ENCODE peak calls at places on chromosomes 12 and 14, in ten cellular contexts. G is colonic mucosa, M is foreskin fibroblast, I is cardiac muscle cell, N is tibial artery, Y is suprapubic skin, W is heart right ventricle, P is mammary epithelial cell, A is lower lobe of right lung, K is GM06990. C is an unnamed sample.

GRCh38 chr12:30807695-30808034 is 52.9 kb upstream of the CAPRIN2 start:
- DNase-seq in G (no peak), M (no peak), I (no peak), N (no peak), Y (no peak), W (no peak), P (no peak), A (no peak), K (no peak), C (no peak)

GRCh38 chr12:119869720-119870119 is 7.4 kb downstream of the CIT start:
- DNase-seq in G (no peak), M (peak), I (no peak), N (peak), Y (no peak), W (no peak), P (peak), A (no peak), K (no peak), C (peak)

GRCh38 chr12:68837215-68837614 is 29.2 kb downstream of the MDM2 start:
- DNase-seq in G (no peak), M (no peak), I (no peak), N (no peak), Y (no peak), W (no peak), P (no peak), A (no peak), K (no peak), C (no peak)

GRCh38 chr14:59217011-59217410 is 28.5 kb downstream of the DAAM1 start:
- DNase-seq in G (no peak), M (no peak), I (no peak), N (no peak), Y (no peak), W (no peak), P (no peak), A (no peak), K (no peak), C (no peak)

GRCh38 chr12:42589465-42590323 is at the start of gene PRICKLE1:
- DNase-seq in G (no peak), M (peak), I (peak), N (no peak), Y (no peak), W (peak), P (peak), A (peak), K (peak), C (no peak)

GRCh38 chr14:91466192-91466591 is 43.9 kb downstream of the PPP4R3A start:
- DNase-seq in G (no peak), M (no peak), I (no peak), N (no peak), Y (no peak), W (no peak), P (no peak), A (no peak), K (no peak), C (peak)

GRCh38 chr12:32063796-32064195 is 42.9 kb upstream of the BICD1 start:
- DNase-seq in G (no peak), M (no peak), I (no peak), N (no peak), Y (no peak), W (no peak), P (no peak), A (no peak), K (no peak), C (no peak)

GRCh38 chr12:116492703-116493324 is 66.4 kb upstream of the MAP1LC3B2 start:
- DNase-seq in G (no peak), M (peak), I (no peak), N (no peak), Y (no peak), W (no peak), P (peak), A (no peak), K (no peak), C (peak)

GRCh38 chr12:49059385-49060232 is 985 bp downstream of the KMT2D start:
- DNase-seq in G (peak), M (peak), I (peak), N (no peak), Y (no peak), W (no peak), P (peak), A (no peak), K (peak), C (no peak)

GRCh38 chr14:68713782-68714181 is 79.1 kb downstream of the ZFP36L1 start:
- DNase-seq in G (no peak), M (no peak), I (no peak), N (no peak), Y (peak), W (no peak), P (no peak), A (no peak), K (no peak), C (no peak)

GRCh38 chr14:104877066-104877805 is 12.2 kb downstream of the CEP170B start:
- DNase-seq in G (no peak), M (no peak), I (no peak), N (no peak), Y (no peak), W (peak), P (no peak), A (peak), K (peak), C (no peak)

GRCh38 chr14:59695198-59695597 is 118.6 kb upstream of the CCDC175 start:
- DNase-seq in G (no peak), M (peak), I (no peak), N (peak), Y (peak), W (no peak), P (no peak), A (no peak), K (no peak), C (no peak)

GRCh38 chr12:57761391-57761998 is 5.4 kb downstream of the CYP27B1 start:
- DNase-seq in G (no peak), M (no peak), I (no peak), N (no peak), Y (no peak), W (no peak), P (no peak), A (no peak), K (no peak), C (no peak)

GRCh38 chr12:113961921-113962710 is 4.0 kb downstream of the RBM19 start:
- DNase-seq in G (no peak), M (peak), I (no peak), N (no peak), Y (no peak), W (no peak), P (peak), A (no peak), K (peak), C (peak)

GRCh38 chr12:128914908-128915563 is 61.8 kb downstream of the GLT1D1 start:
- DNase-seq in G (no peak), M (no peak), I (peak), N (no peak), Y (no peak), W (no peak), P (no peak), A (no peak), K (peak), C (no peak)

GRCh38 chr14:94716976-94717375 is 52.9 kb downstream of the GSC start:
- DNase-seq in G (no peak), M (no peak), I (no peak), N (no peak), Y (no peak), W (no peak), P (no peak), A (no peak), K (no peak), C (no peak)

GRCh38 chr12:113292091-113292490 is 42.8 kb downstream of the SLC8B1 start:
- DNase-seq in G (no peak), M (peak), I (no peak), N (no peak), Y (no peak), W (no peak), P (no peak), A (no peak), K (no peak), C (no peak)

GRCh38 chr14:69226178-69226577 is 33.8 kb upstream of the GALNT16 start:
- DNase-seq in G (no peak), M (no peak), I (peak), N (no peak), Y (no peak), W (no peak), P (no peak), A (no peak), K (no peak), C (no peak)

GRCh38 chr12:89821901-89822300 is 113.3 kb upstream of the ATP2B1 start:
- DNase-seq in G (no peak), M (no peak), I (no peak), N (no peak), Y (no peak), W (no peak), P (peak), A (no peak), K (peak), C (no peak)

GRCh38 chr12:59372971-59373370 is 222.9 kb upstream of the SLC16A7 start:
- DNase-seq in G (no peak), M (peak), I (no peak), N (no peak), Y (no peak), W (no peak), P (peak), A (no peak), K (no peak), C (no peak)

GRCh38 chr14:93967637-93968250 is 8.6 kb downstream of the ASB2 start:
- DNase-seq in G (no peak), M (no peak), I (no peak), N (no peak), Y (no peak), W (no peak), P (no peak), A (no peak), K (peak), C (no peak)

GRCh38 chr14:105993814-105994213 is 467.4 kb downstream of the TMEM121 start:
- DNase-seq in G (no peak), M (no peak), I (no peak), N (no peak), Y (no peak), W (no peak), P (no peak), A (no peak), K (no peak), C (no peak)
- H3K4me3 ChIP-seq in G (no peak), M (no peak), I (no peak), N (no peak), Y (no peak), W (no peak), P (no peak), A (no peak), K (no peak), C (no peak)

GRCh38 chr12:3752741-3753486 is at the start of gene CRACR2A:
- DNase-seq in G (peak), M (peak), I (peak), N (peak), Y (no peak), W (peak), P (no peak), A (peak), K (peak), C (no peak)

GRCh38 chr12:3751151-3752095 is 1.5 kb downstream of the CRACR2A start:
- DNase-seq in G (no peak), M (no peak), I (no peak), N (no peak), Y (no peak), W (no peak), P (no peak), A (no peak), K (no peak), C (no peak)

GRCh38 chr12:3753549-3754284 is 808 bp upstream of the CRACR2A start:
- DNase-seq in G (peak), M (peak), I (no peak), N (peak), Y (no peak), W (no peak), P (no peak), A (no peak), K (no peak), C (no peak)

GRCh38 chr12:3750616-3751015 is 2.3 kb downstream of the CRACR2A start:
- DNase-seq in G (no peak), M (no peak), I (no peak), N (no peak), Y (no peak), W (no peak), P (no peak), A (no peak), K (no peak), C (no peak)

DNA sequence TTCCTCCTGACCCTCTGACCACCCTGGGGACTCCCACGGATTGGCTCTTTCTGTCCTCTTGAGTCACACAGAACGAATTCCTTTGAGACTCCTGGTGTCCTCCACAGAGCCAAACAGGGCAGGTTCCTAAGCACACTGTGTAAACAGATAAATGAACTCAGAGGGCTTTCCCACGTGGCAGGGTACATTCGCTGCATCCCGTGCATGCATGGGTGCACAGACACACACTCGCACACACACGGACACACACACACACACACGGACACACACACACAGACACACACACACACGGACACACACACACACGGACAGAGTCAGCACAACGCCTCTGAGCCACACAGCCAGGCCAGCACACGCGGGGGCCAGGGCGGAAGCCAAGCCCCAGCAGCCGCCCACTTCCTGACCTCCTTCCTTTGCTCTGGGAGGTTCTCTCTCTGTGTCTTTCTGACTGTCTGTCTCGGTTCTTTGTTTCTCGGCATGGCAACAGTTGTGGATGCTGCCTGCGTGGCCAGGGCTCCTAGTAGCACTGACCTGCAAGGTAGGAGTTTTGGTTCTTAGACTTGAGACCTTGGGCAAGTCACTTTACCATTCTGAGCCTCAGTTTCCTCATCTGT is 706 bp downstream of the CRACR2A start:
- DNase-seq in G (peak), M (peak), I (no peak), N (peak), Y (no peak), W (peak), P (no peak), A (peak), K (peak), C (peak)
- H3K4me3 ChIP-seq in G (peak), M (peak), I (peak), N (peak), Y (peak), W (peak), P (no peak), A (peak), K (peak), C (peak)

GRCh38 chr12:9066755-9067433 is 48.8 kb downstream of the A2M start:
- DNase-seq in G (no peak), M (peak), I (no peak), N (no peak), Y (no peak), W (no peak), P (peak), A (no peak), K (no peak), C (no peak)

GRCh38 chr12:9065607-9065856 is 50.2 kb downstream of the A2M start:
- DNase-seq in G (no peak), M (no peak), I (no peak), N (no peak), Y (no peak), W (no peak), P (no peak), A (no peak), K (no peak), C (no peak)

GRCh38 chr12:9066183-9066623 is 49.5 kb downstream of the A2M start:
- DNase-seq in G (no peak), M (no peak), I (no peak), N (no peak), Y (no peak), W (peak), P (no peak), A (no peak), K (no peak), C (no peak)

GRCh38 chr12:9064201-9064814 is 51.4 kb downstream of the A2M start:
- DNase-seq in G (peak), M (peak), I (peak), N (peak), Y (no peak), W (peak), P (peak), A (peak), K (peak), C (no peak)

DNA sequence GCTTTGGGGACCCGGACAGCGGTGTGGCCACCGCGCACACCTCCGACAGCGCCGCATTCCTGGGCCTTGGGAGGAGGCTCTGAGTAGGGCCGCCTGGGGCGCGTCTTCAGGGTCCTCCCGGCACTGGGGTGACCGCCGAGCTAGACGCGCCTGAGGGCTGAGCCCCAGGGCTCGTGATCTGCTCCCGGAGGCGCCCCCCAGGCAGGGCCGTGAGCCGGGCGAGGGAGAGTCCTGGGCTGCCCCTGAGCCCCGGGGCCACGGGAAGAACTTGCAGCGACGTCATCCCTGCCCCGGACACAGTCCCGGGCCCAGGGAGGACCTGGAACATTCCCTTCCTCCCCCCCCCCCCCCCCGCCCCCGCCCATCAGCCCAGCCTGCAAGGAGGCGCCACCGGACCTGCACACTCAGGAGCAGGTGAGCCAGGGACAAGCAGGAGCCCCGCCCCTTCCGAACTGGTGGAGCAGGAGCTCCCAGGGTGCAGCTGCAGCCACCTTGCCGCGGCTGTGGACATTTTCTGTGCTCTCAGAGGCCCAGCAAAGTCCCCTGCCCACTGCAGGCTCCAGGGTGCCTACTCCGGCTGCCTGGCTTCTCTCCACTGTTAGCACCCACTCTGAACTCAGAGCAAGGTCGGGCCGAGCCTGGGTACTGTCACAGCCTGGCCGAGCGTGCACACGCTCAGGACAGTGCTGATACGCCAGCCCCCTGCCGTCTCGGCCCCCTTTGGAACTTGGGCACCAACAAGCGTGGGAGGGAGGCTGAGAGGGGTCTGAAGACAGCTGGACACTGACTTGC is 50.7 kb downstream of the A2M start:
- DNase-seq in G (peak), M (peak), I (peak), N (peak), Y (peak), W (peak), P (peak), A (peak), K (no peak), C (peak)
- H3K4me3 ChIP-seq in G (peak), M (peak), I (peak), N (peak), Y (peak), W (peak), P (peak), A (peak), K (no peak), C (peak)

GRCh38 chr14:51093371-51094281 is 1.3 kb downstream of the TRIM9 start:
- DNase-seq in G (peak), M (peak), I (peak), N (no peak), Y (no peak), W (peak), P (peak), A (no peak), K (peak), C (no peak)
- H3K4me3 ChIP-seq in G (peak), M (no peak), I (peak), N (peak), Y (peak), W (peak), P (no peak), A (peak), K (peak), C (peak)

GRCh38 chr12:11722071-11722470 is 72.6 kb downstream of the ETV6 start:
- DNase-seq in G (no peak), M (no peak), I (no peak), N (no peak), Y (no peak), W (no peak), P (no peak), A (no peak), K (no peak), C (no peak)

GRCh38 chr12:11718768-11719253 is 69.3 kb downstream of the ETV6 start:
- DNase-seq in G (no peak), M (peak), I (peak), N (no peak), Y (no peak), W (no peak), P (peak), A (no peak), K (no peak), C (peak)

GRCh38 chr12:11718105-11718504 is 68.6 kb downstream of the ETV6 start:
- DNase-seq in G (peak), M (no peak), I (no peak), N (no peak), Y (no peak), W (no peak), P (no peak), A (no peak), K (no peak), C (no peak)

GRCh38 chr12:11717533-11717961 is 68.1 kb downstream of the ETV6 start:
- DNase-seq in G (no peak), M (peak), I (no peak), N (no peak), Y (no peak), W (no peak), P (no peak), A (no peak), K (no peak), C (peak)

DNA sequence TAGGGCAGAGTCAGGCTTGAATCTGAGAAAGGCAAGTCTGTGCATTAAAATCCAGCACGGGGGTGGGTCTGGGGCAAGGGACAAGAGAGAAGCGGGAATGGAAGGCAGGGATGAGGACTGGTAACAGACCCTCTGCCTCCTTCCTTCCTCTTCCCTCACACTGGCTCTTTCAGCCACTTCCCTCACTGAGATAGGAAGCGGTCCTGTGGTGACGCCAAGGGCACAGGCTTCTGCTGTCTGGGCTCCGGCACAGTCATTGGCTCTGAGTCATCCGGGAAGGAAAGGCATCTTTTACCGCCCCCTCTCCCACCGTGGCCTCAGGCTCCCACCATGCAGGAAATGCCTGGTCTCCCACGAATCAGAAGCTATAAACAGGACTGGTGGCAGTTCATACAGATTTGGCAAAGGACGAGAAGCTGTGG is 70.2 kb downstream of the ETV6 start:
- DNase-seq in G (no peak), M (peak), I (no peak), N (peak), Y (no peak), W (peak), P (peak), A (peak), K (no peak), C (peak)
- H3K4me3 ChIP-seq in G (no peak), M (no peak), I (no peak), N (no peak), Y (no peak), W (no peak), P (no peak), A (no peak), K (no peak), C (no peak)

GRCh38 chr14:96098309-96098998 is 59.3 kb downstream of the C14orf132 start:
- DNase-seq in G (peak), M (peak), I (peak), N (peak), Y (peak), W (no peak), P (peak), A (no peak), K (no peak), C (no peak)
- H3K4me3 ChIP-seq in G (no peak), M (no peak), I (no peak), N (no peak), Y (no peak), W (no peak), P (no peak), A (no peak), K (no peak), C (no peak)

DNA sequence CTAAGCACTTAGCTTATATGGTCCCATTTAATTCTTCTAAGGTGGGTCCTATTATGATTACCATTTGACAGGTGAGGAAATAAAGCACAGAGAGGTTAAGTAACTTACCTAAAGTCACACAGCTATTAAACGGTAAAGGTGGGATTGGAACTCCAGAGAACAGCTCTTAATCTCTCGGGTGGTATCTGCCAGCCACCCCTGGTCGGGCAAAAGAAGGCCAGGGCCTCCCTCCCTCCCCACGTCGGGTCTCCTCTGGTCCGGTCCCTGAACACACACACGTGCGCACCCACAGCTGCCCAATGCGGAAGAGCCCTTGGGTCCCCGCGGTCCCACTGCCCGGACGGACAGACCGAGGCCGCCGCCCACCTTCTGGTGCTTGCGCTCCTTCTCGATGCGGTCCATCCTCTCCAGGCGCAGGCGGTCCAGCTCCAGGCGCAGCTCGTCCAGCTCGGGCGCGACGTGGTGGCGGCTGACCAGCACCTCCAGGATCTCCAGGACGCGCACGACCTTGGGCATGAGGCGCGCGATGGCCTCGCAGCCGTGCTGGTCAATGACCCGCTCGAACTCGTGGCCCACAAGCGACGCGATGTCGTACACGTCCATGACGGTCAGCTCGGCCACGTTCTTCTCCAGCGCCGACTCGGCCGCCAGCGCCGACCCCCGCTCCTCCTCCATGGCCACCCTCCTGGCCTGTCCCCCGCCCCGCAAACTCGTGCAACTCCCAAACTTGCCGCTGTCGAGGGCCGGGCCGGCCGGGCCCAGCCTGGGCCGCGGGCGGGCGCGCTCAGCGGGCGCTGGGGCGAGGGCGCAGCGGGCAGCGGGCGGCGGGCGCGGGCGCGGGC is 490 bp downstream of the RILPL1 start:
- DNase-seq in G (peak), M (peak), I (peak), N (peak), Y (peak), W (peak), P (peak), A (peak), K (peak), C (no peak)
- H3K4me3 ChIP-seq in G (peak), M (peak), I (peak), N (peak), Y (peak), W (peak), P (peak), A (peak), K (peak), C (peak)